ENCODE peak calls at places on chromosomes 5 and 9, in eight cellular contexts. S is fibroblast of the aortic adventitia, C is upper lobe of left lung, R is HL-60, I is AG04450, W is ovary, B is heart left ventricle, N is fibroblast of mammary gland. G is an unnamed sample.

GRCh38 chr9:110918316-110919054 is 119.8 kb downstream of the LPAR1 start:
- DNase-seq in S (peak), I (peak), N (peak), B (no peak), R (no peak), W (no peak), C (no peak), G (no peak)

GRCh38 chr5:151449836-151450235 is 2.4 kb downstream of the SLC36A1 start:
- DNase-seq in N (no peak), I (no peak), S (no peak), C (no peak), R (no peak), B (no peak), W (no peak), G (no peak)

GRCh38 chr5:9015937-9016270 is 530.0 kb downstream of the SEMA5A start:
- DNase-seq in W (no peak), S (no peak), C (no peak), R (no peak), N (no peak), I (no peak), B (no peak), G (no peak)

GRCh38 chr9:93917121-93917853 is 37.9 kb downstream of the BARX1 start:
- DNase-seq in S (no peak), C (no peak), R (no peak), N (no peak), B (peak), W (no peak), I (no peak), G (no peak)

GRCh38 chr5:123813937-123814624 is 302.1 kb downstream of the CSNK1G3 start:
- DNase-seq in W (no peak), C (no peak), B (no peak), R (no peak), I (no peak), N (peak), S (no peak), G (no peak)

GRCh38 chr9:114180701-114181582 is 25.6 kb downstream of the COL27A1 start:
- DNase-seq in B (no peak), W (peak), S (peak), N (no peak), I (no peak), C (no peak), R (no peak), G (no peak)

GRCh38 chr5:148091991-148092964 is 28.5 kb downstream of the SPINK5 start:
- DNase-seq in B (no peak), S (no peak), I (no peak), C (no peak), N (no peak), R (no peak), W (no peak), G (no peak)

GRCh38 chr5:32138839-32139493 is 35.2 kb downstream of the GOLPH3 start:
- DNase-seq in C (no peak), R (no peak), B (no peak), S (no peak), W (no peak), N (peak), I (no peak), G (no peak)

GRCh38 chr5:169580964-169581363 is 2.6 kb upstream of the SPDL1 start:
- DNase-seq in W (no peak), N (no peak), B (no peak), I (no peak), R (no peak), C (no peak), S (no peak), G (no peak)

GRCh38 chr9:134403682-134404301 is 77.5 kb downstream of the RXRA start:
- DNase-seq in C (no peak), I (peak), B (peak), R (peak), S (peak), N (peak), W (peak), G (no peak)

GRCh38 chr5:125549322-125549871 is 803.0 kb upstream of the ZNF608 start:
- DNase-seq in N (no peak), I (no peak), R (no peak), B (no peak), S (peak), C (no peak), W (no peak), G (no peak)

GRCh38 chr5:143826909-143827514 is 15.1 kb downstream of the HMHB1 start:
- DNase-seq in N (no peak), B (no peak), I (no peak), W (no peak), C (no peak), S (no peak), R (no peak), G (no peak)

GRCh38 chr9:97397220-97397619 is 14.7 kb upstream of the TDRD7 start:
- DNase-seq in S (no peak), B (no peak), I (no peak), W (no peak), C (no peak), N (peak), R (no peak), G (no peak)

GRCh38 chr5:15604986-15605385 is 105.0 kb downstream of the FBXL7 start:
- DNase-seq in B (no peak), C (no peak), W (no peak), I (no peak), R (no peak), S (peak), N (peak), G (no peak)

GRCh38 chr5:1525624-1525985 is 1.8 kb upstream of the LPCAT1 start:
- DNase-seq in S (no peak), N (no peak), W (no peak), R (no peak), B (no peak), I (no peak), C (no peak), G (no peak)

GRCh38 chr5:2817031-2817603 is 65.6 kb upstream of the IRX2 start:
- DNase-seq in C (no peak), R (no peak), S (no peak), W (no peak), N (no peak), I (no peak), B (no peak), G (no peak)

GRCh38 chr9:133979124-133979920 is 12.8 kb downstream of the VAV2 start:
- DNase-seq in R (no peak), C (peak), S (peak), W (no peak), I (no peak), N (no peak), B (peak), G (no peak)

GRCh38 chr9:134410835-134411217 is 84.6 kb downstream of the RXRA start:
- DNase-seq in W (no peak), S (no peak), I (no peak), B (no peak), N (no peak), R (no peak), C (no peak), G (no peak)

GRCh38 chr5:115549154-115549553 is 4.6 kb upstream of the FEM1C start:
- DNase-seq in I (no peak), R (no peak), W (no peak), N (peak), B (no peak), C (no peak), S (no peak), G (no peak)

GRCh38 chr5:75281716-75282465 is 45.2 kb upstream of the ANKRD31 start:
- DNase-seq in W (no peak), B (no peak), R (no peak), C (no peak), N (no peak), S (no peak), I (no peak), G (no peak)

GRCh38 chr9:70053864-70054263 is 10.2 kb downstream of the MAMDC2 start:
- DNase-seq in S (no peak), N (no peak), I (no peak), W (no peak), C (no peak), B (no peak), R (no peak), G (no peak)

GRCh38 chr9:91844170-91844569 is 105.9 kb downstream of the ROR2 start:
- DNase-seq in B (no peak), S (no peak), C (no peak), W (no peak), I (no peak), R (peak), N (no peak), G (peak)

DNA sequence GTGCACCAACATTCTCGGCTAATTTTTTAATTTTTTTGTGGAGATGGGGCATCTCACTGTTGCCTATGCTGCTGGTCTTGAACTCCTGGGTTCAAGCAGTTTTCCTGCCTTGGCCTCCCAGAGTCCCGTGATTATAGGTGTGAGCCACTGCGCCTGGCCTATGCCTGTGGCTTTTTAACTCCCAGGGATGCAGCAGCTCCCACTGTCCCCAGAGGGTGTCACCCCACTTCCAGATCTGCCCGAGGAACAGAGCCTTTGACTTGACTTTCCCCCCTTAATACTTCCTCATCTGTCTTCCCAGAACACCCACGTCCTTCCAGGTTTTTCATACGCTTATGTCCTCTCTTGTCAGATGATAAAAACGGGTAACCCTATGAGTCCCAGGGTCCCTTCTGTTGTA is 7.6 kb upstream of the PRRC2B start:
- DNase-seq in N (no peak), W (no peak), S (no peak), B (no peak), C (no peak), I (no peak), R (no peak), G (no peak)
- TF ChIP-seq CTCF in N (no peak), W (no peak), S (peak), B (no peak), C (peak), I (no peak), R (no peak), G (no peak)

GRCh38 chr9:106874657-106875056 is 11.7 kb downstream of the ZNF462 start:
- DNase-seq in I (no peak), R (no peak), B (no peak), W (no peak), S (no peak), C (no peak), N (peak), G (no peak)
- TF ChIP-seq CTCF in I (no peak), R (no peak), B (no peak), W (no peak), S (no peak), C (no peak), N (no peak), G (no peak)

DNA sequence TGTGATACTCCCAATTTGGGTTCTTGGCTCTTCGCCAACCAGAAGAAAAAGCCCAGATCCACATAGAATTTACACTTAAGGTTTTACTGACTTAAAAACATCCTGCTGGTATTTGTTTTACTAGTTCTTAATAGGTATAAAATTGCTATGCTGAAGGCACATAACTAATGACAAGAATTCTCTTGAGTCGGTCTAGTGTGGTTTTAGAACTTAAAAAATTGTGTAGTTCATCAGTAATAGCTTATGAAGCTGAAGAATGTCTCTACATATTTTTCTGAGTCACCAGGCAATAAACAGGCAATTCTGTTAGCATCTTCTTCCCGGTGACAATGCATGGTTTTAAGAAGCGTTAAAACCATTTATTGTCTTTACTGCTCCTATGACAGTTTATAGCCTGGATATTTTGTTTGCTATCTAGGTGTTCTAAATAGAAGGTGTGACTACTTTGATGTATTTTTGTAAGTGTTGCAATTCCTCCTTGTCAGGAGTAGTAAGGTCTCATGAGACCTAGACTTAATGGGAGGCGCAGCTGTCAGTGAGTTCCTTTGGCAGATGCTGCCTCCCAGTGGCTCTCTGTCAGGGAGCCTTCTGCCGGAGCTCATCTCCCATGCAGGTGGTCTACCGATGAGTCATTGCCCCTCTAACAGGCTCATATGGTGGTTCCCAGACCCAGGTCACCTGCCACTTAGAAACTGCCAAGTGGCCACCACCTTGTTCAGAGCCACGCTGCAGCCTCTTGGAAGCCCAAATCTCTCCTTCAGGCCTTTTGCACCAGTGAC is 173.8 kb downstream of the MAST4 start:
- DNase-seq in N (peak), B (no peak), W (peak), R (no peak), S (peak), I (no peak), C (no peak), G (no peak)
- TF ChIP-seq CTCF in N (peak), B (peak), W (peak), R (no peak), S (peak), I (no peak), C (peak), G (peak)

DNA sequence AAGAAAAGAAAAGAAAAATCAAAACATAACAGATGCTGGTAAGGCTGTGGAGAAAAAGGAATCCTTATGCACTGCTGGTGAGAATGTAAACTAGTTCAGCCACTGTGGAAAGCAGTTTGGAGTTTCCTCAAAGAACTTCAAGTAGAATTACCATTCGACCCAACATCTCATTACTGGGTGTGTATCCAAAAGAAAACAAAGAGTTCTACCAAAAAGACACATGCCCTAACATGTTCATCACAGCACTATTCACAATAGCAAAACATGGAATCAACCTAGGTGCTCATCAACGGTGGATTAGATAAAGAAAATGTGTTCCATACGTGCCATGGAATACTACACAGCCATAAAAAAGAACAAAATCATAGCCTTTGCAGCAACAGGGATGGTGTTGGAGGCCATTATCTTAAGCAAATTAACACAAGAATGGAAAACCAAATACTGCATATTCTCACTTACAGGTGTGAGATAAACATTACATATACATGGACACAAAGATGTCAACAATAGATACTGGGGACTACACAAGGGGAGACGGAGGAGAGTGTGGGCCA is 63.4 kb downstream of the PDE6A start:
- DNase-seq in W (no peak), C (no peak), S (no peak), R (no peak), N (no peak), I (no peak), B (no peak), G (no peak)
- TF ChIP-seq CTCF in W (no peak), C (no peak), S (no peak), R (no peak), N (no peak), I (no peak), B (no peak), G (no peak)